ENCODE peak calls at places on chromosomes 13 and 19, in five cellular contexts. O is fibroblast of the aortic adventitia; Q is stimulated activated CD4-positive, alpha-beta T cell treated with anti-CD3 and anti-CD28 coated beads, Interleukin-15, amount 100 ng/mL, for 1 hour; S is stimulated activated naive CD4-positive, alpha-beta T cell treated with Interleukin-2 at 50 U/mL for 16 hours; E is adrenal gland. Z is an unnamed sample.

GRCh38 chr19:10044390-10044789 is 31.1 kb downstream of the RDH8 start:
- DNase-seq in O (no peak), Q (no peak), S (no peak), E (no peak), Z (peak)

GRCh38 chr19:56477429-56478338 is 539 bp upstream of the ZNF667 start:
- DNase-seq in O (peak), Q (peak), S (no peak), E (peak), Z (peak)

GRCh38 chr19:373391-374182 is 29.0 kb upstream of the MIER2 start:
- DNase-seq in O (no peak), Q (no peak), S (no peak), E (peak), Z (no peak)

GRCh38 chr13:102091231-102091630 is 310.6 kb downstream of the FGF14 start:
- DNase-seq in O (no peak), Q (no peak), S (no peak), E (no peak), Z (peak)

GRCh38 chr19:56404705-56405056 is 549 bp downstream of the ZNF583 start:
- DNase-seq in O (no peak), Q (no peak), S (no peak), E (no peak), Z (no peak)

GRCh38 chr19:3313199-3313575 is 53.2 kb upstream of the NFIC start:
- DNase-seq in O (no peak), Q (no peak), S (no peak), E (no peak), Z (no peak)

GRCh38 chr13:77176350-77176749 is 149.4 kb upstream of the FBXL3 start:
- DNase-seq in O (peak), Q (no peak), S (no peak), E (no peak), Z (peak)

GRCh38 chr19:15466851-15467733 is 2.7 kb upstream of the RASAL3 start:
- DNase-seq in O (peak), Q (peak), S (peak), E (no peak), Z (peak)

GRCh38 chr13:94705081-94705751 is 7.1 kb downstream of the SOX21 start:
- DNase-seq in O (no peak), Q (no peak), S (no peak), E (no peak), Z (peak)

GRCh38 chr13:59145381-59145780 is 1018.3 kb downstream of the DIAPH3 start:
- DNase-seq in O (no peak), Q (no peak), S (no peak), E (no peak), Z (no peak)

GRCh38 chr19:7857727-7858701 is 16.2 kb downstream of the PRR36 start:
- DNase-seq in O (no peak), Q (no peak), S (no peak), E (no peak), Z (no peak)

GRCh38 chr13:48220592-48221300 is 12.3 kb upstream of the ITM2B start:
- DNase-seq in O (no peak), Q (no peak), S (no peak), E (no peak), Z (no peak)

GRCh38 chr19:50723735-50724521 is 764 bp downstream of the CLEC11A start:
- DNase-seq in O (no peak), Q (no peak), S (no peak), E (no peak), Z (peak)

GRCh38 chr13:82467626-82468025 is 1414.6 kb downstream of the SLITRK1 start:
- DNase-seq in O (no peak), Q (no peak), S (no peak), E (no peak), Z (no peak)

GRCh38 chr19:2790557-2791271 is 5.4 kb downstream of the THOP1 start:
- DNase-seq in O (no peak), Q (no peak), S (no peak), E (no peak), Z (no peak)

GRCh38 chr19:7636691-7637373 is at the start of gene STXBP2:
- DNase-seq in O (no peak), Q (peak), S (peak), E (peak), Z (peak)

GRCh38 chr13:93045836-93046235 is 180.8 kb upstream of the GPC6 start:
- DNase-seq in O (peak), Q (no peak), S (no peak), E (no peak), Z (no peak)

GRCh38 chr13:77979721-77980377 is 61.2 kb upstream of the EDNRB start:
- DNase-seq in O (peak), Q (no peak), S (no peak), E (no peak), Z (no peak)

Z was measured in EH.